ENCODE peak calls at places on chromosomes 5 and 9, in four cellular contexts. One of them, this sample, is unnamed.

GRCh38 chr5:67144183-67144639 is 52.4 kb downstream of the CD180 start:
- DNase-seq in activated CD4-positive, alpha-beta T cell treated with anti-CD3 and anti-CD28 coated beads for 24 hours: no peak
- DNase-seq in LHCN-M2: no peak
- DNase-seq in PC-3: no peak
- DNase-seq in this sample: no peak

GRCh38 chr9:33791117-33791516 is 4.2 kb upstream of the PRSS3 start:
- DNase-seq in activated CD4-positive, alpha-beta T cell treated with anti-CD3 and anti-CD28 coated beads for 24 hours: no peak
- DNase-seq in LHCN-M2: peak; percentile 64
- DNase-seq in PC-3: peak; percentile 87
- DNase-seq in this sample: no peak

GRCh38 chr5:30197662-30198061 is 995.8 kb upstream of the CDH6 start:
- DNase-seq in PC-3: no peak
- DNase-seq in activated CD4-positive, alpha-beta T cell treated with anti-CD3 and anti-CD28 coated beads for 24 hours: no peak
- DNase-seq in LHCN-M2: no peak
- DNase-seq in this sample: peak; percentile 4

GRCh38 chr9:28539432-28539831 is 966.2 kb upstream of the C9orf72 start:
- DNase-seq in PC-3: peak; percentile 50
- DNase-seq in LHCN-M2: no peak
- DNase-seq in activated CD4-positive, alpha-beta T cell treated with anti-CD3 and anti-CD28 coated beads for 24 hours: no peak
- DNase-seq in this sample: no peak

GRCh38 chr5:150562832-150563231 is 54.9 kb downstream of the NDST1 start:
- DNase-seq in PC-3: peak; percentile 83
- DNase-seq in LHCN-M2: peak; percentile 61
- DNase-seq in activated CD4-positive, alpha-beta T cell treated with anti-CD3 and anti-CD28 coated beads for 24 hours: peak; percentile 14
- DNase-seq in this sample: peak; percentile 64

GRCh38 chr9:85745203-85745602 is 3.4 kb upstream of the AGTPBP1 start:
- DNase-seq in PC-3: no peak
- DNase-seq in LHCN-M2: no peak
- DNase-seq in activated CD4-positive, alpha-beta T cell treated with anti-CD3 and anti-CD28 coated beads for 24 hours: no peak
- DNase-seq in this sample: no peak

GRCh38 chr9:93265972-93266371 is 82.0 kb downstream of the WNK2 start:
- DNase-seq in PC-3: no peak
- DNase-seq in activated CD4-positive, alpha-beta T cell treated with anti-CD3 and anti-CD28 coated beads for 24 hours: no peak
- DNase-seq in LHCN-M2: no peak
- DNase-seq in this sample: no peak

GRCh38 chr5:31470608-31471007 is 61.3 kb downstream of the DROSHA start:
- DNase-seq in LHCN-M2: peak; percentile 88
- DNase-seq in PC-3: peak; percentile 16
- DNase-seq in activated CD4-positive, alpha-beta T cell treated with anti-CD3 and anti-CD28 coated beads for 24 hours: no peak
- DNase-seq in this sample: no peak

GRCh38 chr5:37554938-37555337 is 175.8 kb downstream of the WDR70 start:
- DNase-seq in LHCN-M2: no peak
- DNase-seq in activated CD4-positive, alpha-beta T cell treated with anti-CD3 and anti-CD28 coated beads for 24 hours: no peak
- DNase-seq in PC-3: peak; percentile 64
- DNase-seq in this sample: peak; percentile 36

GRCh38 chr9:6759114-6759977 is 1.6 kb downstream of the KDM4C start:
- DNase-seq in activated CD4-positive, alpha-beta T cell treated with anti-CD3 and anti-CD28 coated beads for 24 hours: no peak
- DNase-seq in PC-3: peak; percentile 74
- DNase-seq in LHCN-M2: peak; percentile 87
- DNase-seq in this sample: peak; percentile 30

GRCh38 chr5:33205727-33206410 is 234.9 kb upstream of the TARS1 start:
- DNase-seq in PC-3: no peak
- DNase-seq in activated CD4-positive, alpha-beta T cell treated with anti-CD3 and anti-CD28 coated beads for 24 hours: no peak
- DNase-seq in LHCN-M2: peak; percentile 42
- DNase-seq in this sample: no peak

GRCh38 chr9:90613502-90613901 is 29.1 kb downstream of the DIRAS2 start:
- DNase-seq in LHCN-M2: no peak
- DNase-seq in activated CD4-positive, alpha-beta T cell treated with anti-CD3 and anti-CD28 coated beads for 24 hours: no peak
- DNase-seq in PC-3: no peak
- DNase-seq in this sample: no peak

GRCh38 chr5:155726267-155726666 is 600.7 kb upstream of the SGCD start:
- DNase-seq in PC-3: no peak
- DNase-seq in LHCN-M2: no peak
- DNase-seq in activated CD4-positive, alpha-beta T cell treated with anti-CD3 and anti-CD28 coated beads for 24 hours: no peak
- DNase-seq in this sample: peak; percentile 42

GRCh38 chr5:127577458-127577857 is 60.0 kb downstream of the PRRC1 start:
- DNase-seq in activated CD4-positive, alpha-beta T cell treated with anti-CD3 and anti-CD28 coated beads for 24 hours: no peak
- DNase-seq in LHCN-M2: no peak
- DNase-seq in PC-3: no peak
- DNase-seq in this sample: no peak

GRCh38 chr9:112012026-112012902 is 115.7 kb downstream of the UGCG start:
- DNase-seq in activated CD4-positive, alpha-beta T cell treated with anti-CD3 and anti-CD28 coated beads for 24 hours: no peak
- DNase-seq in PC-3: peak; percentile 90
- DNase-seq in LHCN-M2: peak; percentile 98
- DNase-seq in this sample: no peak

GRCh38 chr9:92426501-92426900 is 2.2 kb upstream of the OMD start:
- DNase-seq in PC-3: no peak
- DNase-seq in activated CD4-positive, alpha-beta T cell treated with anti-CD3 and anti-CD28 coated beads for 24 hours: no peak
- DNase-seq in LHCN-M2: no peak
- DNase-seq in this sample: peak; percentile 75

GRCh38 chr5:80569961-80570786 is at the start of gene ANKRD34B:
- DNase-seq in activated CD4-positive, alpha-beta T cell treated with anti-CD3 and anti-CD28 coated beads for 24 hours: peak; percentile 1
- DNase-seq in PC-3: no peak
- DNase-seq in LHCN-M2: no peak
- DNase-seq in this sample: peak; percentile 22

GRCh38 chr9:4530375-4530774 is 40.1 kb downstream of the SLC1A1 start:
- DNase-seq in LHCN-M2: peak; percentile 52
- DNase-seq in activated CD4-positive, alpha-beta T cell treated with anti-CD3 and anti-CD28 coated beads for 24 hours: no peak
- DNase-seq in PC-3: peak; percentile 93
- DNase-seq in this sample: no peak

GRCh38 chr9:112380771-112381181 is 868 bp downstream of the HSDL2 start:
- DNase-seq in PC-3: peak; percentile 14
- DNase-seq in LHCN-M2: peak; percentile 25
- DNase-seq in activated CD4-positive, alpha-beta T cell treated with anti-CD3 and anti-CD28 coated beads for 24 hours: no peak
- DNase-seq in this sample: no peak

GRCh38 chr5:14983666-14984441 is 112.3 kb upstream of the ANKH start:
- DNase-seq in PC-3: no peak
- DNase-seq in activated CD4-positive, alpha-beta T cell treated with anti-CD3 and anti-CD28 coated beads for 24 hours: no peak
- DNase-seq in LHCN-M2: no peak
- DNase-seq in this sample: no peak

GRCh38 chr9:15306757-15307522 is at the start of gene TTC39B:
- DNase-seq in PC-3: peak; percentile 88
- DNase-seq in LHCN-M2: peak; percentile 91
- DNase-seq in activated CD4-positive, alpha-beta T cell treated with anti-CD3 and anti-CD28 coated beads for 24 hours: peak; percentile 60
- DNase-seq in this sample: peak; percentile 92

GRCh38 chr5:149638136-149638535 is 56.8 kb downstream of the ARHGEF37 start:
- DNase-seq in activated CD4-positive, alpha-beta T cell treated with anti-CD3 and anti-CD28 coated beads for 24 hours: no peak
- DNase-seq in LHCN-M2: no peak
- DNase-seq in PC-3: no peak
- DNase-seq in this sample: no peak

GRCh38 chr9:133944746-133945135 is 47.4 kb downstream of the VAV2 start:
- DNase-seq in LHCN-M2: no peak
- DNase-seq in PC-3: peak; percentile 84
- DNase-seq in activated CD4-positive, alpha-beta T cell treated with anti-CD3 and anti-CD28 coated beads for 24 hours: no peak
- DNase-seq in this sample: peak; percentile 31

GRCh38 chr5:446864-447263 is 3.9 kb downstream of the EXOC3 start:
- DNase-seq in PC-3: peak; percentile 66
- DNase-seq in activated CD4-positive, alpha-beta T cell treated with anti-CD3 and anti-CD28 coated beads for 24 hours: no peak
- DNase-seq in LHCN-M2: peak; percentile 31
- DNase-seq in this sample: peak; percentile 33